ENCODE peak calls at places on chromosomes 5 and 9, in five cellular contexts. N is HFF-Myc, Q is astrocyte of the cerebellum, Y is ovary, G is heart left ventricle. J is an unnamed sample.

GRCh38 chr9:110700953-110701352 is 32.4 kb downstream of the MUSK start:
- DNase-seq in N (no peak), Q (no peak), Y (no peak), G (no peak), J (peak; percentile 34)

GRCh38 chr5:113293613-113294340 is 141.0 kb downstream of the TSSK1B start:
- DNase-seq in N (no peak), Q (no peak), Y (peak; percentile 59), G (peak; percentile 29), J (peak; percentile 15)

GRCh38 chr9:35688558-35689350 is 971 bp downstream of the TPM2 start:
- DNase-seq in N (peak; percentile 71), Q (peak; percentile 76), Y (no peak), G (no peak), J (peak; percentile 72)

GRCh38 chr9:122931851-122932199 is 513 bp upstream of the ZBTB26 start:
- DNase-seq in N (no peak), Q (peak; percentile 9), Y (no peak), G (no peak), J (no peak)

GRCh38 chr9:111271481-111272080 is 58.4 kb downstream of the OR2K2 start:
- DNase-seq in N (no peak), Q (no peak), Y (no peak), G (no peak), J (peak; percentile 13)

GRCh38 chr5:149452007-149452664 is 73.0 kb upstream of the IL17B start:
- DNase-seq in N (no peak), Q (no peak), Y (peak; percentile 63), G (peak; percentile 68), J (peak; percentile 43)

GRCh38 chr5:92909545-92909962 is 671.5 kb downstream of the NR2F1-AS1 start:
- DNase-seq in N (no peak), Q (peak; percentile 16), Y (no peak), G (no peak), J (no peak)

GRCh38 chr9:97594414-97594921 is 38.7 kb downstream of the TSTD2 start:
- DNase-seq in N (no peak), Q (no peak), Y (no peak), G (peak; percentile 80), J (no peak)

GRCh38 chr5:160366230-160366629 is 4.2 kb downstream of the C1QTNF2 start:
- DNase-seq in N (no peak), Q (no peak), Y (no peak), G (no peak), J (no peak)

GRCh38 chr9:82532504-82532903 is 530.4 kb downstream of the RASEF start:
- DNase-seq in N (no peak), Q (no peak), Y (no peak), G (no peak), J (no peak)

GRCh38 chr5:139855946-139856540 is 60.4 kb downstream of the PSD2 start:
- DNase-seq in N (no peak), Q (no peak), Y (no peak), G (no peak), J (no peak)

GRCh38 chr9:124309665-124310064 is 51.9 kb downstream of the NEK6 start:
- DNase-seq in N (peak; percentile 93), Q (peak; percentile 95), Y (no peak), G (no peak), J (peak; percentile 96)

GRCh38 chr9:137157618-137158502 is 12.0 kb downstream of the LRRC26 start:
- DNase-seq in N (no peak), Q (no peak), Y (no peak), G (no peak), J (peak; percentile 38)

GRCh38 chr5:96687812-96688453 is 25.8 kb downstream of the CAST start:
- DNase-seq in N (no peak), Q (peak; percentile 56), Y (no peak), G (no peak), J (peak; percentile 55)

GRCh38 chr5:6371079-6371810 is 7.1 kb downstream of the MED10 start:
- DNase-seq in N (no peak), Q (no peak), Y (no peak), G (no peak), J (no peak)

GRCh38 chr9:13140843-13141592 is 138.5 kb downstream of the MPDZ start:
- DNase-seq in N (no peak), Q (peak; percentile 8), Y (no peak), G (no peak), J (peak; percentile 36)

GRCh38 chr5:138873096-138873885 is 1.8 kb downstream of the LRRTM2 start:
- DNase-seq in N (no peak), Q (no peak), Y (no peak), G (no peak), J (no peak)

GRCh38 chr5:36728697-36729543 is 122.5 kb downstream of the SLC1A3 start:
- DNase-seq in N (peak; percentile 47), Q (peak; percentile 62), Y (no peak), G (no peak), J (peak; percentile 63)

GRCh38 chr5:90158131-90158530 is 251.4 kb downstream of the CETN3 start:
- DNase-seq in N (no peak), Q (no peak), Y (no peak), G (no peak), J (no peak)

GRCh38 chr5:93915142-93915553 is 173.7 kb upstream of the POU5F2 start:
- DNase-seq in N (peak; percentile 24), Q (peak; percentile 53), Y (no peak), G (no peak), J (peak; percentile 62)

GRCh38 chr5:172595591-172596455 is 45.2 kb upstream of the NEURL1B start:
- DNase-seq in N (no peak), Q (no peak), Y (peak; percentile 18), G (no peak), J (no peak)

GRCh38 chr5:332843-333242 is 11.3 kb downstream of the AHRR start:
- DNase-seq in N (no peak), Q (no peak), Y (no peak), G (no peak), J (no peak)

GRCh38 chr5:121628783-121629182 is 222.9 kb upstream of the FTMT start:
- DNase-seq in N (no peak), Q (no peak), Y (no peak), G (no peak), J (peak; percentile 1)

GRCh38 chr5:65426656-65427055 is 55.1 kb downstream of the ADAMTS6 start:
- DNase-seq in N (no peak), Q (no peak), Y (no peak), G (no peak), J (no peak)

GRCh38 chr9:78863531-78863930 is 566.6 kb downstream of the PSAT1 start:
- DNase-seq in N (no peak), Q (no peak), Y (no peak), G (no peak), J (no peak)

GRCh38 chr5:33166522-33166921 is 274.2 kb upstream of the TARS1 start:
- DNase-seq in N (no peak), Q (no peak), Y (no peak), G (no peak), J (no peak)

DNA sequence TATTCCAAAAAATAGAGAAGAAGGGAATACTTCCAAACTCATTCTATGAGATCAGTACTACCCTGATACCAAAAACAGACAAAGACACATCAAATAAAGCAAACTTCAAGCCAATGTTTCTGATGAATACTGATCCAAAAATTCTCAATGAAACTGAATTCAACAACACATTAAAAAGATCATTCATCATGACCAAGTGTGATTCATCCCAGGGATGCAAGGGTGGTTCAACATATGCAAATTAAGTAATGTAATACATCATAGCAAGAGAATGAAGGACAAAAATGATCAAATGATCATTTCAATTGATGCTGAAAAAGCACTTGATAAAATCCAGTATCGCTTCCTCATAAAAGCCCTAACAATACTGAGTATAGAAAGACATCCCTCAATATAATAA is 4.9 kb upstream of the RCL1 start:
- DNase-seq in N (no peak), Q (no peak), Y (no peak), G (no peak), J (no peak)
- H3K4me3 ChIP-seq in N (no peak overlapping the region), Q (no peak overlapping the region), Y (no peak overlapping the region), G (no peak overlapping the region), J (no peak overlapping the region)

DNA sequence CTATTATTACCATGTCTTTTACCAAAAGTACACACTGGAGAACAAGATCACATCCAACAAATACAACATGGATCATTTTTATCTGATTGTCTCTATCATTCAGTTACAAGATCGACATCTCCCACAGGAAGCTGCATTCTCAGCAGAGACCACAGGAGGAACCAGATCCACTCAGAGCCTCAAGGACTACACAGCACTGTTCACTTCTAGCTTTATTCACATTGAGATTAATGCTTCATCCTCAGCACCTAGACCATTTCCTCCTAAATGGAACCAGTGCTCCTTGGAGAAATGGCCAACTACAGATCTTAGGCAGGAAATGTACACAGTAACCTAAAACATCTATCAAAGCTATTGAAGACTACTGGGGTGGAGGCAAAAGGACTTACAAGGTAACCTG is 13.3 kb upstream of the C5orf15 start:
- DNase-seq in N (no peak), Q (no peak), Y (no peak), G (no peak), J (no peak)
- TF ChIP-seq CTCF in N (peak; percentile 3), Q (no peak), Y (no peak), G (no peak), J (no peak)

GRCh38 chr5:76689321-76690026 is 26.5 kb upstream of the F2R start:
- DNase-seq in N (peak; percentile 96), Q (peak; percentile 88), Y (no peak), G (no peak), J (peak; percentile 97)

GRCh38 chr5:76690027-76690679 is 25.8 kb upstream of the F2R start:
- DNase-seq in N (no peak), Q (no peak), Y (no peak), G (no peak), J (no peak)

GRCh38 chr5:76692274-76692540 is 23.7 kb upstream of the F2R start:
- DNase-seq in N (no peak), Q (no peak), Y (no peak), G (no peak), J (no peak)

GRCh38 chr5:76691470-76692273 is 24.3 kb upstream of the F2R start:
- DNase-seq in N (peak; percentile 73), Q (no peak), Y (no peak), G (no peak), J (peak; percentile 26)

DNA sequence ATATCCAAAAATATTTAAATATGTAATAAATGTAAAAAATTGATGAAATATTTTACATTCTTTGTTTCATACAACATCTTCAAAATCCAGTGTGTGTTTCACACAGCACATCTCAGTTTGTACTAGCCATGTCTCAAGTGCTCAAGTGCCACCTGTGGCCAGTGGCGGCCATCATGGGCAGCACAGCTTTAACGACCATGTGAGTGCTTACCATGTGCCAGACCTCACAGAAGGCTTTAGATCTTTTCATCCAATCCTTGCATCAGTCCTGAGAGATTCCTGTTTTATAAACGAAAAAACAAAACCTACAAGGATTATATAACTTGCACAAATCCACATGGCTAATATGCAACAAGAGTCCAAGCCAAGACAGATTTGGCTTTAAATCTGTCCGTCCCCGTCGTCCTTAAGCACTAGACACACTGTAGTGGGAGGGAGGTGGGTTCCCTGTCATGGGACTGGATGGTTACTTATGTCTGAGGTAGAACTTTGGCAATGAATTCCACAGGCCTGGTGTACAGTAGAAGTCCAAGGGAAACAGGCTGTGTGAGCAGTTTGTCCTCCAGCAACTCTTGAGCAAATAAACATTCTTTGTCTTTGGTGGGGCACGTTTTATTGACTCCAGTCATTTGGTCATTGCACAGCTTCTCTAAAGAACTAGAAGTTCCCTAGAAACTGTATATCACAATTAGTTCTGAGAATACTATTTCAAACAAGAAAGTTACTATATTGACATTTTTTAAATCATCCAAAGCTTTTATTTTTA is 25.0 kb upstream of the F2R start:
- DNase-seq in N (no peak), Q (no peak), Y (no peak), G (no peak), J (peak; percentile 64)
- H3K4me3 ChIP-seq in N (no peak overlapping the region), Q (no peak overlapping the region), Y (no peak overlapping the region), G (no peak overlapping the region), J (no peak overlapping the region)

DNA sequence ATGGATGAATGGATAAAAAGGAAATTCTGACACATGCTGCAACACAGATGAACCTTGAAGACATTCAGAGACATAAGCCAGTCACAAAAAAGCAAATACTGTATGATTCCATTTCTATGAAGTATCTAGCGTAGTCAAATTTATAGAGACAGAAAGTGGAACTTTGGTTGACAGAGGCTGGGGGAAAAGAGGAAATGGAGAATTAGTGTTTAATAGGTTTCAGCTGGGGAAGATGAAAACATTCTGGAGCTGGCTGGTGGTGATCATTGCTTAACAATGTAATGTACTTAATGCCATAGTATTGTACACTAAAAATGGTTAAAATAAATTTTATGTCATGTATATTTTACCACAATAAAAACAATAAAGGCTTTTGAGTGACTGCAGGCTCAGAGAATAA is 24.2 kb downstream of the PPIC start:
- DNase-seq in N (peak; percentile 26), Q (no peak), Y (no peak), G (no peak), J (peak; percentile 39)
- TF ChIP-seq CTCF in N (no peak), Q (no peak), Y (no peak), G (no peak), J (no peak)

J was measured in AG10803.